ENCODE peak calls at places on chromosomes 6 and 20, in six cellular contexts. G, H, P, R, Q and S are unnamed samples.

GRCh38 chr6:6600865-6601264 is 12.3 kb downstream of the LY86 start:
- DNase-seq in H (no peak), P (no peak), R (no peak), Q (no peak), G (no peak), S (no peak)

GRCh38 chr6:33428219-33428890 is 8.5 kb downstream of the SYNGAP1 start:
- DNase-seq in Q (peak), R (peak), P (no peak), H (peak), G (no peak), S (peak)

GRCh38 chr20:37042986-37043972 is 52.5 kb downstream of the RBL1 start:
- DNase-seq in P (peak), G (no peak), R (no peak), Q (no peak), H (no peak), S (no peak)

GRCh38 chr20:24465730-24466129 is 3.7 kb upstream of the SYNDIG1 start:
- DNase-seq in H (peak), R (peak), Q (no peak), G (peak), P (no peak), S (no peak)

GRCh38 chr6:41689171-41690008 is 46.0 kb downstream of the TFEB start:
- DNase-seq in H (peak), G (no peak), Q (no peak), R (peak), P (no peak), S (peak)

GRCh38 chr6:39642300-39642699 is 82.9 kb downstream of the KIF6 start:
- DNase-seq in P (no peak), H (no peak), G (no peak), Q (peak), R (no peak), S (no peak)

GRCh38 chr6:26411751-26412150 is 9.7 kb downstream of the BTN3A1 start:
- DNase-seq in G (no peak), P (no peak), R (peak), H (no peak), Q (no peak), S (peak)

GRCh38 chr6:35601331-35602132 is 87.2 kb downstream of the FKBP5 start:
- DNase-seq in R (peak), Q (peak), P (no peak), G (peak), H (peak), S (peak)

GRCh38 chr20:10594286-10594868 is 79.4 kb downstream of the JAG1 start:
- DNase-seq in H (no peak), G (no peak), R (peak), P (no peak), Q (no peak), S (no peak)